ENCODE peak calls at places on chromosomes 2 and 18, in ten cellular contexts. X, M, S, Q, F, K, T, L, J and R are unnamed samples.

GRCh38 chr2:136572335-136572734 is 193.0 kb upstream of the THSD7B start:
- DNase-seq in F (peak; percentile 89), J (no peak), K (no peak), L (no peak), T (peak; percentile 61), S (no peak), Q (no peak), M (no peak), X (no peak), R (no peak)

GRCh38 chr2:73983322-73984202 is 1.1 kb upstream of the TET3 start:
- DNase-seq in M (no peak), F (peak; percentile 99), J (no peak), L (peak; percentile 96), S (peak; percentile 97), T (no peak), K (peak; percentile 96), Q (peak; percentile 77), X (no peak), R (no peak)

GRCh38 chr2:46389417-46389916 is 89.9 kb upstream of the TMEM247 start:
- DNase-seq in S (no peak), M (no peak), K (no peak), J (peak; percentile 59), L (no peak), Q (no peak), T (no peak), X (peak; percentile 40), F (no peak), R (no peak)

GRCh38 chr2:129087133-129087813 is 768.6 kb upstream of the HS6ST1 start:
- DNase-seq in F (no peak), Q (no peak), J (peak; percentile 49), M (no peak), K (no peak), T (no peak), L (no peak), X (peak; percentile 4), S (peak; percentile 81), R (no peak)

GRCh38 chr2:121210691-121211090 is 74.3 kb downstream of the TFCP2L1 start:
- DNase-seq in M (no peak), F (peak; percentile 79), Q (no peak), J (no peak), X (no peak), L (peak; percentile 89), K (peak; percentile 80), T (peak; percentile 32), S (no peak), R (no peak)

GRCh38 chr2:220460257-220460985 is 833.0 kb downstream of the SLC4A3 start:
- DNase-seq in K (no peak), F (no peak), S (no peak), L (no peak), T (no peak), X (peak; percentile 12), Q (peak; percentile 59), M (no peak), J (peak; percentile 18), R (no peak)

GRCh38 chr2:239780236-239780997 is 244.7 kb downstream of the NDUFA10 start:
- DNase-seq in S (no peak), F (no peak), T (no peak), Q (no peak), X (no peak), J (no peak), K (no peak), L (no peak), M (peak; percentile 56), R (no peak)

GRCh38 chr2:109612991-109613921 is 510 bp downstream of the SEPTIN10 start:
- DNase-seq in S (peak; percentile 45), X (peak; percentile 67), J (peak; percentile 72), K (peak; percentile 75), T (peak; percentile 73), M (peak; percentile 87), Q (peak; percentile 55), L (no peak), F (peak; percentile 48), R (no peak)

GRCh38 chr2:237598468-237599208 is 8.1 kb upstream of the RAB17 start:
- DNase-seq in Q (no peak), S (no peak), M (peak; percentile 36), K (no peak), F (no peak), T (no peak), J (no peak), L (no peak), X (no peak), R (no peak)

GRCh38 chr2:237599465-237600110 is 9.1 kb upstream of the RAB17 start:
- DNase-seq in T (no peak), X (no peak), Q (no peak), F (no peak), S (no peak), K (no peak), J (no peak), L (no peak), M (no peak), R (no peak)

GRCh38 chr2:237602409-237602808 is 11.9 kb upstream of the RAB17 start:
- DNase-seq in T (no peak), X (no peak), L (no peak), S (no peak), F (no peak), Q (no peak), M (no peak), K (no peak), J (no peak), R (no peak)

GRCh38 chr2:237601453-237602116 is 11.1 kb upstream of the RAB17 start:
- DNase-seq in F (no peak), T (no peak), K (no peak), M (no peak), S (no peak), Q (peak; percentile 75), J (no peak), X (no peak), L (no peak), R (no peak)

DNA sequence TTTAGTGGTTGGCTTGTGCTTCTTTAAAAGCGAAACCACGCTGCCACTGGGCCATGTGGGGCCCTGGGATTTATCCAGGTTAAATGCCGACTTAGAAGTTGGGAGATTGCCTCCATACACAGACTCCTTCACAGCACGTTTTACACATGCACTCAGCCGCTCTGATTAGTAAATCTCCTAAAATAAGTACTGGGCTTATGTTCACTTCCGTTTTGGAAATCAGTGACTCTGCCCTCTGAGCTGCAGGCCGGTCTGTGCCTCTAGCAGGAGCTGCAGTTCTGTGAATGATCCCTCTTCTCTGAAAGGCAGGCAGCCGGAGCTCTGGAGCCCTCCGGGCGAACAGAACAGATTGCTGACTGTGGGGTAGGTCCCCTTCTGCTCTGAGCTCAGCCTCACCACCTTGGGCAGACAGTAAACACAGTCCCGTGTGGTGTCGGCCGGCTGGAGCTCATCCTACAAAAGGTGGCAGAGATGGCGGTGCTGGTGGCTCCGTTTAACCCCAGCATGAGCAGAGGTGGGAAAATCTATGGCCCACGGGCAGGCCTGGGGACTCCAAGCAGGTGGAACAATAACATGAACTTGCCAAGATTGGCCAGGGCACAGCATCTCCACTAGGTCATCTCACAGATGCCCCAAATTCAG is 9.8 kb upstream of the RAB17 start:
- DNase-seq in J (peak; percentile 66), Q (no peak), F (peak; percentile 40), K (no peak), T (peak; percentile 52), S (no peak), L (no peak), M (peak; percentile 86), X (peak; percentile 79), R (no peak)
- TF ChIP-seq CTCF in J (peak; percentile 36), Q (no peak), F (no peak), K (peak; percentile 27), T (peak; percentile 74), S (no peak), L (peak; percentile 21), M (no peak), X (peak; percentile 38), R (no peak)

GRCh38 chr18:12038661-12039417 is 54.8 kb upstream of the ANKRD62 start:
- DNase-seq in Q (peak; percentile 86), S (peak; percentile 67), F (peak; percentile 88), L (peak; percentile 92), T (peak; percentile 88), K (peak; percentile 88), X (peak; percentile 76), M (peak; percentile 91), J (peak; percentile 70), R (no peak)

GRCh38 chr18:12041561-12041960 is 52.1 kb upstream of the ANKRD62 start:
- DNase-seq in M (no peak), Q (no peak), L (no peak), F (no peak), K (no peak), J (peak; percentile 95), S (no peak), X (peak; percentile 91), T (no peak), R (peak; percentile 87)

GRCh38 chr18:12035481-12035880 is 54.2 kb downstream of the IMPA2 start:
- DNase-seq in K (no peak), F (peak; percentile 58), T (no peak), S (peak; percentile 14), Q (no peak), J (no peak), X (no peak), L (no peak), M (peak; percentile 48), R (no peak)

GRCh38 chr18:12036201-12036751 is 55.0 kb downstream of the IMPA2 start:
- DNase-seq in X (no peak), Q (no peak), F (peak; percentile 95), S (peak; percentile 11), T (no peak), M (peak; percentile 52), J (no peak), L (no peak), K (no peak), R (no peak)

DNA sequence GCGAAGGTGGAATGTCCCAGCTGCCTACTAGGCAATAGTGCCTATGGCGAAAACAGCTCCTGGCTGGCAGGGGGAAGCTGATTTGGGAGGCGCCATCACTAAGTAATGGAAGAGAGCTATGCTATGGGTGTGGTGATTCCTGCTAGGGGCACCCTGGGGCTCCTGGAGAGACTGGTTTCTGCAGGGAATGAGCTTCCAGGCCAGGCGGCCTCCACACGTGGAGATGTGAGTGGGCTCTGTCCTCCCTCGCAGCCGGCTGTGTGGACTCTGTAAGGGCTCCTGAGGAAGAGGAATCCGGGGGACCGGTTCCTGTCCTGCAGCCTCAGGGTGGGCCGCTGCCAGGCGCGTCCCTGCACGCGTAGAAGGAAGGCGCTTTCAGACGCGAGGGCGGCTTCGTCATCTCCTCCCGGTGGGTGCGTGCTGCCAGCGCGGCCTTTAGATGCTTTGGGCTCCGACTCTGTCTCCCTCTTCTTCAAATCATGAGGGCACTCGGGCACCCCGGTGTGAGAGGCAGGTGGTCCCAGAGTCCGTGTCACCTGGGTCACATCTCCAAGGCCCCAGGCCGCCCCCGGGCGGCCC is 55.5 kb upstream of the ANKRD62 start:
- DNase-seq in S (peak; percentile 50), Q (peak; percentile 75), K (no peak), T (peak; percentile 35), M (peak; percentile 76), X (peak; percentile 22), F (peak; percentile 64), J (peak; percentile 43), L (no peak), R (no peak)
- H3K4me3 ChIP-seq in S (peak overlapping the region; percentile 48), Q (peak overlapping the region; percentile 71), K (peak overlapping the region; percentile 63), T (peak overlapping the region; percentile 69), M (peak overlapping the region; percentile 48), X (peak overlapping the region; percentile 54), F (no peak overlapping the region), J (no peak overlapping the region), L (peak overlapping the region; percentile 54), R (peak overlapping the region; percentile 64)

GRCh38 chr18:59063912-59064311 is 75.8 kb upstream of the SEC11C start:
- DNase-seq in M (peak; percentile 77), F (no peak), X (peak; percentile 9), L (no peak), T (no peak), K (no peak), S (no peak), Q (no peak), J (no peak), R (no peak)

GRCh38 chr18:59068672-59069071 is 71.0 kb upstream of the SEC11C start:
- DNase-seq in Q (no peak), J (no peak), S (no peak), L (no peak), K (no peak), T (no peak), M (no peak), X (no peak), F (no peak), R (no peak)

GRCh38 chr18:59070181-59070912 is 69.3 kb upstream of the SEC11C start:
- DNase-seq in F (peak; percentile 83), T (peak; percentile 84), K (peak; percentile 84), L (peak; percentile 87), X (peak; percentile 86), J (peak; percentile 79), Q (peak; percentile 99), M (peak; percentile 91), S (peak; percentile 71), R (no peak)

GRCh38 chr18:59065684-59066083 is 74.0 kb upstream of the SEC11C start:
- DNase-seq in J (no peak), L (no peak), X (no peak), K (no peak), F (no peak), Q (no peak), T (no peak), M (no peak), S (no peak), R (no peak)

GRCh38 chr18:59067873-59068272 is 71.8 kb upstream of the SEC11C start:
- DNase-seq in X (peak; percentile 55), Q (peak; percentile 73), S (no peak), L (no peak), J (peak; percentile 43), F (peak; percentile 32), K (no peak), M (no peak), T (no peak), R (no peak)
- TF ChIP-seq CTCF in X (peak; percentile 64), Q (peak; percentile 74), S (no peak), L (peak; percentile 43), J (peak; percentile 59), F (peak; percentile 39), K (peak; percentile 48), M (no peak), T (peak; percentile 72), R (peak; percentile 72)

GRCh38 chr2:37625156-37625555 is 46.3 kb downstream of the CDC42EP3 start:
- DNase-seq in Q (no peak), K (no peak), M (no peak), F (no peak), X (peak; percentile 85), L (no peak), J (peak; percentile 88), S (no peak), T (no peak), R (no peak)
- H3K4me3 ChIP-seq in Q (no peak overlapping the region), K (no peak overlapping the region), M (no peak overlapping the region), F (no peak overlapping the region), X (no peak overlapping the region), L (no peak overlapping the region), J (no peak overlapping the region), S (no peak overlapping the region), T (no peak overlapping the region), R (no peak overlapping the region)